ENCODE peak calls at places on chromosomes 3 and 15, in five cellular contexts. T is stimulated activated naive B cell treated with anti-CD40 and anti-IgM and Interleukin-4, amounts not matched to agents 10 μg/mL and 1 μg/mL and 100 μg/mL, for 72 hours; J is B cell; U is SK-MEL-5; B is GOT3. C is an unnamed sample.

GRCh38 chr3:127370906-127371305 is 83.1 kb upstream of the PRR20G start:
- DNase-seq in U (no peak), B (no peak), T (no peak), J (no peak), C (no peak)

GRCh38 chr3:122004123-122004522 is 17.9 kb downstream of the ILDR1 start:
- DNase-seq in B (no peak), J (no peak), U (no peak), T (no peak), C (no peak)

GRCh38 chr3:48535578-48535977 is 21.0 kb downstream of the PFKFB4 start:
- DNase-seq in T (no peak), B (no peak), U (no peak), J (no peak), C (no peak)

GRCh38 chr3:37256447-37256846 is 82.1 kb upstream of the LRRFIP2 start:
- DNase-seq in B (no peak), U (peak), T (no peak), J (no peak), C (no peak)

GRCh38 chr3:129942296-129942695 is 32.2 kb upstream of the TRH start:
- DNase-seq in J (peak), U (peak), B (peak), T (peak), C (no peak)

GRCh38 chr3:120615863-120616599 is 19.9 kb downstream of the NDUFB4 start:
- DNase-seq in B (no peak), J (no peak), T (no peak), U (no peak), C (peak)

GRCh38 chr3:174342206-174342605 is 516.9 kb upstream of the NAALADL2 start:
- DNase-seq in U (no peak), B (no peak), J (no peak), T (no peak), C (no peak)

GRCh38 chr3:177724020-177724638 is 526.8 kb upstream of the TBL1XR1 start:
- DNase-seq in J (no peak), B (no peak), U (no peak), T (no peak), C (no peak)

GRCh38 chr3:110656394-110656793 is 415.2 kb upstream of the NECTIN3 start:
- DNase-seq in T (no peak), J (no peak), B (no peak), U (no peak), C (peak)

GRCh38 chr3:112642912-112643506 is 2.1 kb upstream of the CCDC80 start:
- DNase-seq in T (peak), U (peak), B (peak), J (peak), C (peak)

GRCh38 chr3:133256787-133257483 is 142.9 kb upstream of the BFSP2 start:
- DNase-seq in U (no peak), B (no peak), J (no peak), T (no peak), C (peak)

GRCh38 chr3:139307601-139308146 is 36.1 kb upstream of the MRPS22 start:
- DNase-seq in T (no peak), U (no peak), J (no peak), B (no peak), C (no peak)

GRCh38 chr3:133891662-133892389 is 3.9 kb downstream of the RAB6B start:
- DNase-seq in U (no peak), T (no peak), J (no peak), B (no peak), C (no peak)

GRCh38 chr3:16322189-16322588 is 57.2 kb downstream of the OXNAD1 start:
- DNase-seq in B (no peak), U (no peak), T (no peak), J (no peak), C (no peak)

GRCh38 chr3:128098234-128098633 is 25.4 kb downstream of the RUVBL1 start:
- DNase-seq in U (no peak), J (no peak), T (no peak), B (no peak), C (no peak)

GRCh38 chr3:73687081-73688004 is 62.6 kb upstream of the PDZRN3 start:
- DNase-seq in U (no peak), J (no peak), T (no peak), B (no peak), C (no peak)

GRCh38 chr3:149609595-149609994 is 48.2 kb downstream of the WWTR1 start:
- DNase-seq in J (no peak), T (no peak), U (no peak), B (no peak), C (no peak)

GRCh38 chr3:123159926-123160635 is 41.7 kb upstream of the SEC22A start:
- DNase-seq in U (no peak), B (no peak), T (no peak), J (no peak), C (no peak)

GRCh38 chr15:65595960-65596359 is 15.0 kb downstream of the INTS14 start:
- DNase-seq in U (peak), T (no peak), J (no peak), B (no peak), C (no peak)

C was measured in SK-N-MC.